ENCODE peak calls at places on chromosomes 7 and 10, in four cellular contexts. I, T, H and X are unnamed samples.

GRCh38 chr10:18659784-18660561 is 742 bp downstream of the ARL5B start:
- DNase-seq in I (peak), H (no peak), T (peak), X (no peak)

GRCh38 chr7:897086-897485 is 20.7 kb downstream of the GET4 start:
- DNase-seq in H (no peak), I (no peak), T (no peak), X (no peak)

GRCh38 chr10:45354261-45354660 is 19.8 kb upstream of the ALOX5 start:
- DNase-seq in T (no peak), I (peak), H (no peak), X (no peak)

GRCh38 chr10:96261930-96262329 is 9.4 kb downstream of the BLNK start:
- DNase-seq in T (no peak), I (no peak), H (no peak), X (no peak)

GRCh38 chr10:61633665-61634064 is 29.1 kb upstream of the CABCOCO1 start:
- DNase-seq in T (no peak), H (no peak), I (no peak), X (no peak)

GRCh38 chr10:16779375-16779774 is 37.8 kb downstream of the RSU1 start:
- DNase-seq in H (no peak), T (peak), I (no peak), X (no peak)

GRCh38 chr7:106731637-106732036 is 70.7 kb upstream of the CCDC71L start:
- DNase-seq in H (no peak), T (no peak), I (no peak), X (no peak)

GRCh38 chr7:52838981-52839411 is 196.4 kb upstream of the POM121L12 start:
- DNase-seq in T (no peak), I (peak), H (no peak), X (no peak)

GRCh38 chr7:101875215-101875846 is 57.9 kb downstream of the CUX1 start:
- DNase-seq in H (no peak), T (no peak), I (peak), X (no peak)

GRCh38 chr7:28707291-28707690 is 250.8 kb downstream of the TRIL start:
- DNase-seq in T (no peak), I (peak), H (no peak), X (no peak)

GRCh38 chr7:50667789-50668226 is 102.6 kb upstream of the DDC start:
- DNase-seq in I (no peak), T (no peak), H (peak), X (no peak)

GRCh38 chr7:84190016-84190705 is 4.4 kb downstream of the SEMA3A start:
- DNase-seq in H (no peak), T (no peak), I (no peak), X (no peak)

GRCh38 chr10:4316166-4316810 is 509.7 kb upstream of the AKR1E2 start:
- DNase-seq in I (no peak), T (no peak), H (peak), X (no peak)

GRCh38 chr7:2470204-2471021 is 5.8 kb downstream of the GRIFIN start:
- DNase-seq in H (no peak), I (peak), T (no peak), X (no peak)

GRCh38 chr10:132265878-132266496 is 41.8 kb downstream of the STK32C start:
- DNase-seq in H (no peak), I (no peak), T (no peak), X (no peak)

GRCh38 chr7:152177696-152178404 is 152.4 kb downstream of the GALNT11 start:
- DNase-seq in H (no peak), I (peak), T (no peak), X (no peak)

GRCh38 chr7:43232376-43232775 is 119.9 kb downstream of the HECW1 start:
- DNase-seq in T (no peak), I (no peak), H (no peak), X (no peak)

GRCh38 chr7:151796871-151797270 is 80.0 kb downstream of the PRKAG2 start:
- DNase-seq in H (peak), I (peak), T (no peak), X (no peak)

GRCh38 chr7:27395626-27396025 is 153.0 kb downstream of the EVX1 start:
- DNase-seq in H (no peak), I (no peak), T (no peak), X (no peak)

GRCh38 chr10:78337646-78338391 is 304.2 kb downstream of the RPS24 start:
- DNase-seq in I (no peak), T (no peak), H (no peak), X (no peak)

GRCh38 chr10:78335371-78335690 is 301.7 kb downstream of the RPS24 start:
- DNase-seq in H (no peak), T (no peak), I (no peak), X (no peak)

GRCh38 chr10:78335691-78336401 is 302.2 kb downstream of the RPS24 start:
- DNase-seq in H (peak), T (no peak), I (no peak), X (no peak)

GRCh38 chr10:78336402-78336791 is 302.7 kb downstream of the RPS24 start:
- DNase-seq in I (no peak), T (no peak), H (no peak), X (no peak)

GRCh38 chr10:78337016-78337415 is 303.4 kb downstream of the RPS24 start:
- DNase-seq in T (no peak), I (no peak), H (no peak), X (no peak)
- H3K27ac ChIP-seq in T (no peak), I (no peak), H (no peak), X (no peak)

GRCh38 chr10:50506861-50507573 is 116.7 kb downstream of the SGMS1 start:
- DNase-seq in I (no peak), H (peak), T (no peak), X (no peak)
- H3K27ac ChIP-seq in I (no peak), H (peak), T (no peak), X (no peak)

DNA sequence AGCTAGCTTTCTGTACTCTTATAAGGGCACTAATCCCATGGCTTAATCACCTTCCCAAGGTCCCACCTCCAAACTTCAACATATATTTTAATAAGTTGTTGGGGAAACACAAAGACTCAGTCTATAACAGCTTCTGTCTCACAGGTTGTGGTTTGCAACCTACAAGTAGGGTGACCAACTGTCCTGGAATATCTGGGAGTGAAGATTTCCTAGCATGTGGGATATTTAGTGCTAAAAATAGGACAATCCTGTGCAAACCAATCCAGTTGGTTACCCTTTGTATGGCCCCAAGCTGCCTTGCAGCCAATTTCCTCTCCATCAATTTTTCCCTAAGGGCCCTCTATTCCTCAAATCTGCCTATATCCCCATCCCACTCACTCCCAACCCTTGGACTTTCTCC is 82.4 kb downstream of the FAM13C start:
- DNase-seq in T (no peak), H (no peak), I (no peak), X (no peak)
- H3K27ac ChIP-seq in T (no peak), H (no peak), I (no peak), X (no peak)

GRCh38 chr10:121975295-121976086 is 474 bp upstream of the NSMCE4A start:
- DNase-seq in I (no peak), H (no peak), T (no peak), X (no peak)
- H3K27ac ChIP-seq in I (no peak), H (peak), T (peak), X (no peak)

DNA sequence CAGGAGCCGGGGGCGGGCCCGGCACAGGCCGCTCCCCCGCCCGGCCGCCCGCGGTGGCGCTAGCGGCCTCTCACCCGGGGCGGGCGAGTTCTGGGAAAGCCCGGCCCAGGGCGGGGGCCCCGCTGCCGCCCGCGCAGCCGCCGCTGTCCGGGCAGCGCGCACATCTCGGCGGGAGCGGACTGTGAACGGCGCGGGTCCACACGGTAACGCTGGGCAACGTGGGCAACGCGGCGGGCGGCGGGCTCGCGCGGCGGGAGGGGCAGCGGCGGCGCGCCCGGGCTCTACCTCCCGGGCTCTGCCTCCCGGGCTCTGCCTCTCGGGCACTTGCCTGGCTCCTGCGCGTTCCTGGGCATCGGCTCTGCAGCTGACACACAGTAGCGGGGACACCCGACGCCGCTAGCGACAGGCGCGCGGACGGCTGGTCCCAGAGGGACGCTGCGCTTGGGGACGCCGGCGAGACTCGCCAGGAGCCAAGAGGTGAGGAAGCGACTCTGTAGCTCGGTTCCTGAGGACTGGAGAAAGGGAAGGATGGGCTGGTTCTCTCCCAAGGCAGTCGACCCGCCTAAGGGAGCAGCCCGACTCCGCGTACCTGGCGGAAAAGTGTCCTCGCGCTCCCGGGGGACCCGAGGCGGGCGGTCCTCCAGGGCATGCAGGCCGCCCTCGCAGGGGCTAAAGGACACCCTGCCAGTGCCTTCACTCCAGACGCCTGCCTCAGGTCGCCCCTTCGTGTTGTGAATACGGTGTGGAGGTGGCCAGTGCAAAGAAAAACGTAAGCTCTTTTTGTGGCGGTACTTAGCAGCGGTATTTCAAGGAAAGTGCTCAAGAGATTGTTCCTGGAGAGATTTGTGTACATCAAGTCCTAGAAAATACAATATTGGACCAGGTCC is at the start of gene PLCE1:
- DNase-seq in I (peak), H (peak), T (peak), X (no peak)
- H3K27ac ChIP-seq in I (no peak), H (peak), T (no peak), X (no peak)

GRCh38 chr10:113663908-113664307 is at the start of gene NRAP:
- DNase-seq in H (no peak), T (no peak), I (no peak), X (no peak)
- H3K27ac ChIP-seq in H (peak), T (no peak), I (no peak), X (no peak)

DNA sequence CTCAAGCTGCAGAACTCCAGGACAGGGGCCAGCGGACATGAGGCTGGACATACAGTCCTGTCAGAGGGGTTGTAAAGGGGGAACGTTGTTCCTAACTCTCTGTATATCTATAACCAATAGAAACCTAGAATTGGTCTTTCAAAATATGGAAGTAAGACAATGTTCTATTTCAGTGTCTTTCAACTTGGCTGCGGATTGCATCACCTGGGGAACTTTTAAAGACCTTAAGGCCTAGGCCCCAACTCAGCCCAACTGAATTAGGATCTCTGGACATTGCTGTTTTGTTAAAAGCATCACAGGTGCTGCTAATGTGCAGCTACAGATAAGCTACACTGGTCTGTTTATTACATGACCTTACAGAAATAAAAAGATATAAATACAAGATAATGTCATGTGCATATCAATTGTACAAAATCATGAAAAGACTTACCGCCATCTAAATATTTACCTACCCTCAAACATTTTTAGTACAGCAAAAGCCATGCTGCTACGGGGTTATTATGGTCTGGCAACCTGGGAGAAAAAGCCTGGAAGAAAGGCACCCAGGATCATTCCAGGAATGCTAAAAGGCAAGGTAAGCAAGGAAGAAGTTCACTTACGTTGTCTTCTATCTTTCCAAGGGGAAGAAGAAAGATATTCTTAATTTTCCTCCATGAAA is 169.1 kb downstream of the RAPGEF5 start:
- DNase-seq in I (no peak), H (no peak), T (no peak), X (no peak)
- H3K27ac ChIP-seq in I (no peak), H (no peak), T (no peak), X (no peak)

GRCh38 chr10:99775850-99776249 is 6.6 kb upstream of the ABCC2 start:
- DNase-seq in I (peak), H (no peak), T (no peak), X (no peak)
- H3K27ac ChIP-seq in I (no peak), H (no peak), T (no peak), X (no peak)

GRCh38 chr7:82605247-82605864 is 161.8 kb upstream of the CACNA2D1 start:
- DNase-seq in H (no peak), I (peak), T (peak), X (peak)

GRCh38 chr7:82598958-82599357 is 155.4 kb upstream of the CACNA2D1 start:
- DNase-seq in T (no peak), H (no peak), I (no peak), X (no peak)

GRCh38 chr7:82599910-82600309 is 156.3 kb upstream of the CACNA2D1 start:
- DNase-seq in H (no peak), I (no peak), T (no peak), X (no peak)

GRCh38 chr7:82600601-82601000 is 157.0 kb upstream of the CACNA2D1 start:
- DNase-seq in I (no peak), H (no peak), T (no peak), X (no peak)

DNA sequence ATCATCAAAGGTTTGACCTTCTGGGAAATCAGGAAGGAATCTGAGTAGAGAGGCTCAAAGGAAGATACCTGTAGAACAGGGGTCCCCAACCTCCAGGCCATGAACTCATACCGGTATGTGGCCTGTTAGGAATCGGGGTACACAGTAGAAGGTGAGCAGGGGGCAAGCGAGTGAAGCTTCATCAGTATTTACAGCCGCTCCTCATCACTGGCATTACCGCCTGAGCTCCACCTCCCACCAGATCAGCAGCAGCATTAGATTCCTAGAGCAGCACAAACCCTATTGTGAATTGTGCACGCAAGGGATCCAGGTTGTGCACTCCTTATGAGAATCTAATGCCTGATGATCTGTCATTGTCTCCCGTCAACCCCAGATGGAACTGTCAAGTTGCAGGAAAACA is 158.5 kb upstream of the CACNA2D1 start:
- DNase-seq in T (no peak), H (no peak), I (no peak), X (no peak)
- H3K27ac ChIP-seq in T (no peak), H (no peak), I (no peak), X (no peak)

GRCh38 chr7:17299477-17299991 is 1.1 kb downstream of the AHR start:
- DNase-seq in H (no peak), I (peak), T (peak), X (no peak)
- H3K27ac ChIP-seq in H (peak), I (no peak), T (peak), X (no peak)